ENCODE peak calls at places on chromosome X, in ten cellular contexts. R is suprapubic skin; F is RWPE2; U is colonic mucosa; M is MM.1S; N is choroid plexus epithelial cell; H is CD8-positive, alpha-beta T cell; A is OCI-LY7; W is HFF-Myc; E is NB4. B is an unnamed sample.

GRCh38 chrX:21723814-21724213 is 34.1 kb downstream of the SMPX start:
- DNase-seq in R (no peak), M (no peak), F (no peak), W (no peak), H (no peak), E (no peak), A (no peak), N (no peak), U (no peak), B (no peak)

GRCh38 chrX:57918750-57919436 is 8.6 kb upstream of the ZXDA start:
- DNase-seq in A (peak; percentile 36), E (peak; percentile 34), H (no peak), W (no peak), U (peak; percentile 26), R (no peak), F (no peak), N (peak; percentile 46), M (peak; percentile 25), B (peak; percentile 52)

GRCh38 chrX:44843318-44843702 is 511 bp upstream of the DUSP21 start:
- DNase-seq in R (no peak), A (no peak), W (no peak), E (no peak), H (no peak), F (no peak), U (no peak), N (no peak), M (no peak), B (no peak)

GRCh38 chrX:104972737-104973136 is 247.8 kb downstream of the TEX13A start:
- DNase-seq in W (no peak), E (no peak), H (no peak), A (no peak), U (no peak), R (no peak), M (no peak), N (no peak), F (no peak), B (no peak)

GRCh38 chrX:121114691-121115090 is 67.3 kb downstream of the GLUD2 start:
- DNase-seq in N (no peak), R (no peak), H (no peak), W (no peak), U (no peak), F (no peak), E (no peak), M (no peak), A (no peak), B (no peak)

GRCh38 chrX:71846429-71846828 is 64.2 kb upstream of the NHSL2 start:
- DNase-seq in H (no peak), W (no peak), F (no peak), R (no peak), M (no peak), A (no peak), E (no peak), U (no peak), N (peak; percentile 27), B (peak; percentile 9)

GRCh38 chrX:46653482-46653881 is 79.9 kb downstream of the CHST7 start:
- DNase-seq in U (no peak), H (no peak), F (no peak), R (no peak), A (peak; percentile 5), E (peak; percentile 40), W (no peak), N (peak; percentile 44), M (no peak), B (peak; percentile 33)

GRCh38 chrX:110402091-110402854 is 43.6 kb downstream of the RTL9 start:
- DNase-seq in M (no peak), N (peak; percentile 52), R (no peak), A (no peak), U (no peak), F (peak; percentile 60), H (no peak), E (no peak), W (no peak), B (peak; percentile 62)

GRCh38 chrX:45840411-45840950 is 639.8 kb upstream of the DIPK2B start:
- DNase-seq in M (no peak), E (no peak), U (no peak), R (no peak), H (no peak), W (no peak), A (no peak), N (no peak), F (no peak), B (no peak)

GRCh38 chrX:118974088-118974907 is at the start of gene LONRF3:
- DNase-seq in H (peak; percentile 45), F (no peak), U (peak; percentile 80), N (peak; percentile 51), M (peak; percentile 44), A (peak; percentile 7), E (peak; percentile 86), W (no peak), R (peak; percentile 90), B (peak; percentile 53)

GRCh38 chrX:118824173-118824782 is 654 bp downstream of the ZCCHC12 start:
- DNase-seq in N (no peak), M (no peak), E (peak; percentile 71), H (no peak), R (no peak), W (no peak), U (no peak), A (no peak), F (no peak), B (no peak)

GRCh38 chrX:155874571-155875244 is 6.4 kb upstream of the VAMP7 start:
- DNase-seq in M (no peak), U (no peak), E (no peak), A (no peak), F (no peak), H (no peak), R (no peak), N (no peak), W (no peak), B (no peak)

GRCh38 chrX:155876704-155877103 is 4.4 kb upstream of the VAMP7 start:
- DNase-seq in N (no peak), M (peak; percentile 40), R (no peak), U (no peak), H (no peak), A (peak; percentile 6), F (no peak), W (no peak), E (no peak), B (no peak)

GRCh38 chrX:155870958-155871357 is 10.2 kb upstream of the VAMP7 start:
- DNase-seq in R (no peak), E (no peak), W (no peak), N (no peak), M (no peak), H (no peak), U (no peak), F (no peak), A (no peak), B (no peak)

GRCh38 chrX:155871934-155872333 is 9.2 kb upstream of the VAMP7 start:
- DNase-seq in M (no peak), E (no peak), U (no peak), N (no peak), A (no peak), F (no peak), H (no peak), W (no peak), R (no peak), B (no peak)

GRCh38 chrX:155873203-155873602 is 7.9 kb upstream of the VAMP7 start:
- DNase-seq in E (no peak), F (no peak), U (no peak), H (no peak), M (no peak), R (no peak), W (no peak), A (no peak), N (no peak), B (no peak)
- TF ChIP-seq CTCF in E (no peak), F (no peak), U (no peak), H (no peak), M (no peak), R (no peak), W (no peak), A (no peak), N (no peak), B (no peak)

DNA sequence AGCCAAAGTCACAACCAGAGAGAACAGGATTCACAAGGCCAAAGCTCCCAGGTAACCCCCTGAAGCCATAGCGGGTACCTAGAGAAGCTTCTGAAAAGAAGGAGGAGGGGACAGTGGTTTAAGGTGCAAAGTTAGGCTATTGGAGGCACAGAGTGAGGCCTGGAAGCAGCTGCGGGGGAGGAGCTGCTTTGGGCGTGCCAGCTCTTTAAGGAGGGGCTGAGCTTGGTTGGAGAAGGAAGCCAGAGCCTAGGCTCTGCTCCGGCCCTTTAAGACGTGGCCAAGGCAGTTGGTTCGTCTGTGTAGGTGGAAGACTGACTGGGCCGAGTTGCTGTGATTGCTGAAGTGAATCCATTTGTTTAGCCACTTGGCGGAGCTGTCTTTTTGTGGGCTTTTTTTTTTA is 1.5 kb downstream of the KLF8 start:
- DNase-seq in M (no peak), N (peak; percentile 3), H (no peak), E (no peak), R (peak; percentile 79), W (no peak), U (peak; percentile 56), A (no peak), F (no peak), B (peak; percentile 0)
- H3K4me3 ChIP-seq in M (no peak overlapping the region), N (no peak overlapping the region), H (no peak overlapping the region), E (no peak overlapping the region), R (peak overlapping the region; percentile 55), W (no peak overlapping the region), U (no peak overlapping the region), A (no peak overlapping the region), F (no peak overlapping the region), B (no peak overlapping the region)

GRCh38 chrX:115690554-115691216 is 129.7 kb downstream of the PLS3 start:
- DNase-seq in N (peak; percentile 90), U (peak; percentile 54), A (peak; percentile 31), R (peak; percentile 69), M (peak; percentile 75), H (peak; percentile 0), F (no peak), W (peak; percentile 64), E (peak; percentile 57), B (peak; percentile 90)
- TF ChIP-seq CTCF in N (peak; percentile 68), U (peak; percentile 84), A (peak; percentile 75), R (peak; percentile 58), M (peak; percentile 75), H (peak; percentile 51), F (peak; percentile 71), W (peak; percentile 65), E (peak; percentile 46), B (peak; percentile 68)

GRCh38 chrX:48468693-48469691 is 1.1 kb downstream of the SLC38A5 start:
- DNase-seq in A (peak; percentile 66), M (peak; percentile 56), N (no peak), H (peak; percentile 14), E (peak; percentile 76), U (peak; percentile 43), F (no peak), W (no peak), R (no peak), B (no peak)

GRCh38 chrX:48470833-48471118 is 716 bp upstream of the SLC38A5 start:
- DNase-seq in H (no peak), N (no peak), E (no peak), A (no peak), W (no peak), R (no peak), F (no peak), U (no peak), M (no peak), B (no peak)

GRCh38 chrX:48471504-48471903 is 1.4 kb upstream of the SLC38A5 start:
- DNase-seq in H (no peak), R (no peak), M (no peak), E (no peak), F (no peak), A (no peak), W (no peak), N (no peak), U (no peak), B (no peak)

GRCh38 chrX:48472225-48472624 is 2.2 kb upstream of the SLC38A5 start:
- DNase-seq in N (no peak), M (no peak), U (no peak), F (no peak), A (no peak), H (no peak), W (no peak), R (no peak), E (no peak), B (no peak)

GRCh38 chrX:48470110-48470832 is at the start of gene SLC38A5:
- DNase-seq in H (no peak), M (no peak), F (no peak), R (no peak), W (no peak), N (no peak), U (peak; percentile 45), A (no peak), E (no peak), B (no peak)
- H3K4me3 ChIP-seq in H (peak within 1 kb of the TSS; percentile 70), M (peak within 1 kb of the TSS; percentile 86), F (peak within 1 kb of the TSS; percentile 25), R (peak within 1 kb of the TSS; percentile 40), W (no peak within 1 kb of the TSS), N (no peak within 1 kb of the TSS), U (peak within 1 kb of the TSS; percentile 35), A (peak within 1 kb of the TSS; percentile 94), E (peak within 1 kb of the TSS; percentile 92), B (no peak within 1 kb of the TSS)